ENCODE peak calls at places on chromosomes 3 and 15, in nine cellular contexts. Q is psoas muscle; I is stimulated activated CD8-positive, alpha-beta memory T cell treated with anti-CD3 and anti-CD28 coated beads, Interleukin-15, amount 100 ng/mL, for 1 hour; V is mucosa of gallbladder; J is kidney glomerular epithelial cell; D is activated CD4-positive, alpha-beta T cell treated with anti-CD3 and anti-CD28 coated beads, Interleukin-2, amount 50 U/mL, for 24 hours; H is neuronal stem cell; S is activated T-helper 1 cell treated with anti-CD3 and anti-CD28 coated beads, Interleukin-2, amount 50 U/mL, for 16 hours; F is SW480. N is an unnamed sample.

GRCh38 chr3:124492824-124493223 is 237.4 kb upstream of the UMPS start:
- DNase-seq in Q (no peak), I (no peak), V (peak; percentile 75), J (peak; percentile 67), D (no peak), H (no peak), S (no peak), F (peak; percentile 90), N (peak; percentile 54)

GRCh38 chr3:15221574-15222217 is 15.7 kb downstream of the CAPN7 start:
- DNase-seq in Q (no peak), I (no peak), V (no peak), J (no peak), D (no peak), H (no peak), S (no peak), F (no peak), N (no peak)

GRCh38 chr3:8239718-8240698 is 261.6 kb upstream of the LMCD1 start:
- DNase-seq in Q (no peak), I (no peak), V (peak; percentile 13), J (peak; percentile 47), D (peak; percentile 4), H (peak; percentile 41), S (no peak), F (peak; percentile 33), N (no peak)

GRCh38 chr3:116896116-116896515 is 186.5 kb downstream of the TUSC7 start:
- DNase-seq in Q (no peak), I (no peak), V (no peak), J (no peak), D (no peak), H (no peak), S (no peak), F (peak; percentile 3), N (no peak)

GRCh38 chr15:76868740-76869139 is 36.4 kb downstream of the SCAPER start:
- DNase-seq in Q (no peak), I (no peak), V (no peak), J (no peak), D (no peak), H (no peak), S (no peak), F (no peak), N (no peak)

GRCh38 chr3:136385457-136385856 is 135.3 kb downstream of the PCCB start:
- DNase-seq in Q (no peak), I (no peak), V (no peak), J (no peak), D (no peak), H (no peak), S (no peak), F (no peak), N (no peak)

GRCh38 chr3:122295286-122295685 is 29.8 kb upstream of the CSTA start:
- DNase-seq in Q (no peak), I (no peak), V (no peak), J (no peak), D (no peak), H (no peak), S (no peak), F (no peak), N (no peak)

GRCh38 chr3:72942427-72942826 is 54.2 kb upstream of the PPP4R2 start:
- DNase-seq in Q (no peak), I (no peak), V (no peak), J (no peak), D (no peak), H (no peak), S (no peak), F (no peak), N (no peak)

GRCh38 chr15:83845230-83845629 is 191.3 kb downstream of the ADAMTSL3 start:
- DNase-seq in Q (no peak), I (no peak), V (no peak), J (peak; percentile 51), D (no peak), H (no peak), S (no peak), F (no peak), N (no peak)

GRCh38 chr3:139430467-139430866 is 41.0 kb upstream of the COPB2 start:
- DNase-seq in Q (no peak), I (no peak), V (no peak), J (no peak), D (no peak), H (no peak), S (no peak), F (no peak), N (no peak)

GRCh38 chr3:11820540-11821041 is 26.1 kb downstream of the TAMM41 start:
- DNase-seq in Q (no peak), I (no peak), V (no peak), J (no peak), D (no peak), H (no peak), S (no peak), F (peak; percentile 3), N (no peak)

GRCh38 chr3:96863129-96863740 is 48.8 kb downstream of the EPHA6 start:
- DNase-seq in Q (no peak), I (no peak), V (no peak), J (peak; percentile 63), D (no peak), H (peak; percentile 41), S (no peak), F (peak; percentile 33), N (no peak)

GRCh38 chr3:10434144-10434937 is 71.0 kb downstream of the ATP2B2 start:
- DNase-seq in Q (no peak), I (no peak), V (no peak), J (no peak), D (no peak), H (no peak), S (no peak), F (no peak), N (no peak)

GRCh38 chr3:46266598-46266997 is 24.3 kb downstream of the CCR3 start:
- DNase-seq in Q (no peak), I (no peak), V (no peak), J (no peak), D (no peak), H (no peak), S (no peak), F (no peak), N (no peak)

GRCh38 chr3:123586131-123586530 is 1.3 kb upstream of the HACD2 start:
- DNase-seq in Q (no peak), I (peak; percentile 2), V (peak; percentile 30), J (peak; percentile 46), D (peak; percentile 25), H (peak; percentile 18), S (no peak), F (peak; percentile 67), N (peak; percentile 37)

GRCh38 chr15:99729920-99730319 is 3.3 kb downstream of the LYSMD4 start:
- DNase-seq in Q (no peak), I (no peak), V (no peak), J (peak; percentile 11), D (no peak), H (no peak), S (no peak), F (peak; percentile 14), N (no peak)

GRCh38 chr3:176562381-176562780 is 634.9 kb downstream of the TBL1XR1 start:
- DNase-seq in Q (no peak), I (no peak), V (no peak), J (no peak), D (no peak), H (no peak), S (no peak), F (no peak), N (no peak)

GRCh38 chr15:80800067-80800466 is 20.9 kb downstream of the CEMIP start:
- DNase-seq in Q (no peak), I (no peak), V (no peak), J (no peak), D (no peak), H (no peak), S (no peak), F (peak; percentile 40), N (no peak)

GRCh38 chr3:192216067-192216466 is 511.3 kb downstream of the FGF12 start:
- DNase-seq in Q (no peak), I (no peak), V (no peak), J (no peak), D (no peak), H (no peak), S (no peak), F (no peak), N (no peak)

GRCh38 chr3:196694202-196694638 is 17.8 kb downstream of the CEP19 start:
- DNase-seq in Q (no peak), I (no peak), V (no peak), J (peak; percentile 6), D (no peak), H (no peak), S (no peak), F (no peak), N (no peak)

GRCh38 chr3:44117239-44117638 is 124.4 kb upstream of the TOPAZ1 start:
- DNase-seq in Q (no peak), I (no peak), V (no peak), J (no peak), D (no peak), H (no peak), S (no peak), F (no peak), N (no peak)

GRCh38 chr15:38768970-38769369 is 204.4 kb upstream of the RASGRP1 start:
- DNase-seq in Q (no peak), I (no peak), V (peak; percentile 34), J (no peak), D (no peak), H (peak; percentile 5), S (no peak), F (peak; percentile 2), N (no peak)

GRCh38 chr15:89916660-89917059 is 3.9 kb upstream of the ARPIN start:
- DNase-seq in Q (no peak), I (no peak), V (no peak), J (no peak), D (no peak), H (no peak), S (no peak), F (no peak), N (no peak)

GRCh38 chr3:175512700-175513099 is 653.6 kb downstream of the NAALADL2 start:
- DNase-seq in Q (no peak), I (no peak), V (no peak), J (no peak), D (no peak), H (peak; percentile 49), S (no peak), F (no peak), N (no peak)

N was measured in lung.